ENCODE peak calls at places on chromosomes 3 and 15, in four cellular contexts. M is activated T-cell treated with anti-CD3 and anti-CD28 coated beads, Interleukin-2, amount 50 U/mL, for 72 hours; K is adipocyte; Y is foreskin fibroblast. J is an unnamed sample.

GRCh38 chr3:195182470-195182795 is 88.5 kb downstream of the XXYLT1 start:
- DNase-seq in K (peak), M (no peak), Y (peak), J (no peak)

GRCh38 chr15:63792584-63792983 is 41.2 kb downstream of the HERC1 start:
- DNase-seq in Y (no peak), M (no peak), K (no peak), J (no peak)

GRCh38 chr3:37457392-37458065 is 283.1 kb upstream of the LRRFIP2 start:
- DNase-seq in K (peak), M (no peak), Y (no peak), J (no peak)

GRCh38 chr3:195932418-195933043 is 24.2 kb upstream of the TNK2 start:
- DNase-seq in Y (no peak), K (no peak), M (no peak), J (peak)

GRCh38 chr3:134369231-134369741 is 5.0 kb downstream of the AMOTL2 start:
- DNase-seq in M (no peak), Y (peak), K (peak), J (no peak)

GRCh38 chr3:193944161-193944884 is 191.6 kb upstream of the HES1 start:
- DNase-seq in K (no peak), M (no peak), Y (no peak), J (no peak)

GRCh38 chr15:59993950-59994401 is 10.1 kb upstream of the FOXB1 start:
- DNase-seq in K (no peak), Y (no peak), M (peak), J (no peak)

GRCh38 chr3:43587303-43587702 is 34.5 kb downstream of the ANO10 start:
- DNase-seq in Y (no peak), K (no peak), M (no peak), J (no peak)

GRCh38 chr3:49007771-49008528 is 759 bp downstream of the WDR6 start:
- DNase-seq in Y (peak), K (peak), M (peak), J (peak)

GRCh38 chr3:157263027-157263426 is 103.1 kb upstream of the CCNL1 start:
- DNase-seq in K (peak), Y (no peak), M (no peak), J (no peak)

GRCh38 chr3:43171770-43172169 is 65.9 kb upstream of the POMGNT2 start:
- DNase-seq in Y (no peak), K (peak), M (no peak), J (no peak)

GRCh38 chr3:169771651-169772529 is 1.3 kb upstream of the MYNN start:
- DNase-seq in K (peak), Y (peak), M (peak), J (no peak)

J was measured in coronary artery.